ENCODE peak calls at places on chromosomes 5 and 9, in six cellular contexts. One of them, this sample, is unnamed.

GRCh38 chr9:94941211-94941875 is 214.8 kb downstream of the AOPEP start:
- DNase-seq in K562: no peak
- DNase-seq in CD8-positive, alpha-beta memory T cell: no peak
- DNase-seq in heart left ventricle: no peak
- DNase-seq in mesendoderm: no peak
- DNase-seq in GM23248: peak; percentile 18
- DNase-seq in this sample: no peak

GRCh38 chr5:134541736-134542376 is 16.4 kb downstream of the JADE2 start:
- DNase-seq in K562: peak; percentile 58
- DNase-seq in CD8-positive, alpha-beta memory T cell: peak; percentile 14
- DNase-seq in heart left ventricle: peak; percentile 66
- DNase-seq in mesendoderm: peak; percentile 85
- DNase-seq in GM23248: peak; percentile 46
- DNase-seq in this sample: no peak

GRCh38 chr9:113535756-113536155 is 72.2 kb downstream of the RGS3 start:
- DNase-seq in K562: no peak
- DNase-seq in CD8-positive, alpha-beta memory T cell: no peak
- DNase-seq in heart left ventricle: no peak
- DNase-seq in mesendoderm: no peak
- DNase-seq in GM23248: no peak
- DNase-seq in this sample: no peak

GRCh38 chr9:125446581-125447094 is 185.0 kb downstream of the GAPVD1 start:
- DNase-seq in K562: no peak
- DNase-seq in CD8-positive, alpha-beta memory T cell: no peak
- DNase-seq in heart left ventricle: no peak
- DNase-seq in mesendoderm: peak; percentile 28
- DNase-seq in GM23248: no peak
- DNase-seq in this sample: no peak

GRCh38 chr5:1495525-1495897 is 28.2 kb downstream of the LPCAT1 start:
- DNase-seq in K562: no peak
- DNase-seq in CD8-positive, alpha-beta memory T cell: no peak
- DNase-seq in heart left ventricle: no peak
- DNase-seq in mesendoderm: no peak
- DNase-seq in GM23248: no peak
- DNase-seq in this sample: no peak

GRCh38 chr9:5188060-5188707 is 2.7 kb upstream of the INSL6 start:
- DNase-seq in K562: no peak
- DNase-seq in CD8-positive, alpha-beta memory T cell: no peak
- DNase-seq in heart left ventricle: no peak
- DNase-seq in mesendoderm: no peak
- DNase-seq in GM23248: no peak
- DNase-seq in this sample: no peak

GRCh38 chr5:179793470-179794139 is at the start of gene LTC4S:
- DNase-seq in K562: no peak
- DNase-seq in CD8-positive, alpha-beta memory T cell: peak; percentile 80
- DNase-seq in heart left ventricle: peak; percentile 93
- DNase-seq in mesendoderm: no peak
- DNase-seq in GM23248: peak; percentile 64
- DNase-seq in this sample: no peak

GRCh38 chr5:10518352-10518751 is 45.5 kb upstream of the ANKRD33B start:
- DNase-seq in K562: no peak
- DNase-seq in CD8-positive, alpha-beta memory T cell: no peak
- DNase-seq in heart left ventricle: no peak
- DNase-seq in mesendoderm: no peak
- DNase-seq in GM23248: peak; percentile 62
- DNase-seq in this sample: no peak

GRCh38 chr5:31194458-31194808 is 947 bp downstream of the CDH6 start:
- DNase-seq in K562: no peak
- DNase-seq in CD8-positive, alpha-beta memory T cell: no peak
- DNase-seq in heart left ventricle: no peak
- DNase-seq in mesendoderm: no peak
- DNase-seq in GM23248: peak; percentile 47
- DNase-seq in this sample: no peak

GRCh38 chr5:5490774-5491347 is 68.4 kb downstream of the ICE1 start:
- DNase-seq in K562: no peak
- DNase-seq in CD8-positive, alpha-beta memory T cell: no peak
- DNase-seq in heart left ventricle: no peak
- DNase-seq in mesendoderm: no peak
- DNase-seq in GM23248: no peak
- DNase-seq in this sample: no peak

GRCh38 chr5:7755958-7756357 is 95.0 kb downstream of the CFAP90 start:
- DNase-seq in K562: no peak
- DNase-seq in CD8-positive, alpha-beta memory T cell: no peak
- DNase-seq in heart left ventricle: no peak
- DNase-seq in mesendoderm: peak; percentile 52
- DNase-seq in GM23248: no peak
- DNase-seq in this sample: no peak

GRCh38 chr5:146890073-146890472 is 11.5 kb upstream of the PPP2R2B start:
- DNase-seq in K562: no peak
- DNase-seq in CD8-positive, alpha-beta memory T cell: no peak
- DNase-seq in heart left ventricle: no peak
- DNase-seq in mesendoderm: no peak
- DNase-seq in GM23248: no peak
- DNase-seq in this sample: no peak

GRCh38 chr5:140295414-140295813 is 7.5 kb downstream of the PFDN1 start:
- DNase-seq in K562: no peak
- DNase-seq in CD8-positive, alpha-beta memory T cell: no peak
- DNase-seq in heart left ventricle: peak; percentile 71
- DNase-seq in mesendoderm: peak; percentile 57
- DNase-seq in GM23248: peak; percentile 93
- DNase-seq in this sample: no peak

GRCh38 chr5:61273279-61273678 is 58.8 kb upstream of the ZSWIM6 start:
- DNase-seq in K562: no peak
- DNase-seq in CD8-positive, alpha-beta memory T cell: no peak
- DNase-seq in heart left ventricle: no peak
- DNase-seq in mesendoderm: peak; percentile 65
- DNase-seq in GM23248: no peak
- DNase-seq in this sample: no peak

GRCh38 chr5:75931175-75931574 is 152.0 kb upstream of the SV2C start:
- DNase-seq in K562: no peak
- DNase-seq in CD8-positive, alpha-beta memory T cell: no peak
- DNase-seq in heart left ventricle: no peak
- DNase-seq in mesendoderm: no peak
- DNase-seq in GM23248: no peak
- DNase-seq in this sample: no peak

GRCh38 chr9:122056484-122056883 is 36.6 kb downstream of the TTLL11 start:
- DNase-seq in K562: peak; percentile 62
- DNase-seq in CD8-positive, alpha-beta memory T cell: no peak
- DNase-seq in heart left ventricle: no peak
- DNase-seq in mesendoderm: peak; percentile 69
- DNase-seq in GM23248: peak; percentile 37
- DNase-seq in this sample: no peak

GRCh38 chr9:89036862-89037261 is 45.6 kb downstream of the S1PR3 start:
- DNase-seq in K562: no peak
- DNase-seq in CD8-positive, alpha-beta memory T cell: no peak
- DNase-seq in heart left ventricle: no peak
- DNase-seq in mesendoderm: no peak
- DNase-seq in GM23248: no peak
- DNase-seq in this sample: no peak

GRCh38 chr5:78605611-78606010 is 43.0 kb downstream of the LHFPL2 start:
- DNase-seq in K562: no peak
- DNase-seq in CD8-positive, alpha-beta memory T cell: no peak
- DNase-seq in heart left ventricle: no peak
- DNase-seq in mesendoderm: no peak
- DNase-seq in GM23248: peak; percentile 55
- DNase-seq in this sample: no peak
- H3K36me3 ChIP-seq in K562: no peaks in the 10 kb centered on the region
- H3K36me3 ChIP-seq in CD8-positive, alpha-beta memory T cell: no peaks in the 10 kb centered on the region
- H3K36me3 ChIP-seq in heart left ventricle: no peaks in the 10 kb centered on the region
- H3K36me3 ChIP-seq in mesendoderm: no peaks in the 10 kb centered on the region
- H3K36me3 ChIP-seq in GM23248: no peaks in the 10 kb centered on the region
- H3K36me3 ChIP-seq in this sample: no peaks in the 10 kb centered on the region

GRCh38 chr5:110306650-110307049 is 419.8 kb downstream of the TMEM232 start:
- DNase-seq in K562: no peak
- DNase-seq in CD8-positive, alpha-beta memory T cell: no peak
- DNase-seq in heart left ventricle: no peak
- DNase-seq in mesendoderm: no peak
- DNase-seq in GM23248: no peak
- DNase-seq in this sample: no peak
- H3K4me1 ChIP-seq in K562: no peaks in the 10 kb centered on the region
- H3K4me1 ChIP-seq in CD8-positive, alpha-beta memory T cell: no peaks in the 10 kb centered on the region
- H3K4me1 ChIP-seq in heart left ventricle: no peaks in the 10 kb centered on the region
- H3K4me1 ChIP-seq in mesendoderm: no peaks in the 10 kb centered on the region
- H3K4me1 ChIP-seq in GM23248: no peaks in the 10 kb centered on the region
- H3K4me1 ChIP-seq in this sample: no peaks in the 10 kb centered on the region

DNA sequence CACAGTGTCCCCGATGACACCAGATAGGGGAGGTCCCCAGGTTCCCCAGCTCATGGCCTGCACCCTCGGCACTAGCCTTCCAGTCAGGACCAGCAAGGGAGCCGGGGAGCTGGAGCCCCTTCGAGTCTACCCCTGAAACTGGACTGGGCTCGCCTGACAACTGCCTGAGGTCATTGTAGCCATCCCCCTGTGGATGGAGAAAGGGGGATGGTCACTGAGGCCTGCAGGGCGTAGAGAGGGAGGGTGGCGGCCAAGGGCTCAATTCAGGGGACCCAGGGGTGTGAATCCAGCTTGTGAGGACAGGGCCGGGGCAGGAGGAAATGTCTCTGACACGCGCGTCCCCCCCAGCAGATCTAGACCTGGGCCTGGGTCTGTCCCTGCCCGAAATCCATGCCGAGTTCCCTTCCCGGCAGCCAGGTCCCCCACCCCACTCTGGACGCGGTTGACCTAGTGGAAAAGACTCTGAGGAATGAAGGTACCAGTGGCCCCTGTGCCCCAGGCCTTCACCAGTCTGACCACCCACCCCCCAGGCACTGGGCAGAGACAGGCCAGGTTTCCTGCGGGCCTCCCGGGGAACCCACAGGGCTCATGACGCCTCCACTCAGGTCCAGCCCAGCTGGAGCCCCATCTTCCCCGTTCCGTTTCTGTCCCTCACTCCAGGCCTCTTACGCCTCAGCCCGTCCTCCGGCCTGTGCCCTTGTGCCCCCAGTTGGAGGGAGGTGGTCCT is 775 bp downstream of the SLC34A3 start:
- DNase-seq in K562: no peak
- DNase-seq in CD8-positive, alpha-beta memory T cell: no peak
- DNase-seq in heart left ventricle: no peak
- DNase-seq in mesendoderm: no peak
- DNase-seq in GM23248: no peak
- DNase-seq in this sample: no peak
- H3K27me3 ChIP-seq in K562: no peaks in the 10 kb centered on the region
- H3K27me3 ChIP-seq in CD8-positive, alpha-beta memory T cell: no peaks in the 10 kb centered on the region
- H3K27me3 ChIP-seq in heart left ventricle: peaks cover 56% of the 10 kb centered on the region
- H3K27me3 ChIP-seq in mesendoderm: no peaks in the 10 kb centered on the region
- H3K27me3 ChIP-seq in GM23248: no peaks in the 10 kb centered on the region
- H3K27me3 ChIP-seq in this sample: no peaks in the 10 kb centered on the region

GRCh38 chr5:150446103-150446502 is 3.4 kb downstream of the RPS14 start:
- DNase-seq in K562: no peak
- DNase-seq in CD8-positive, alpha-beta memory T cell: no peak
- DNase-seq in heart left ventricle: no peak
- DNase-seq in mesendoderm: no peak
- DNase-seq in GM23248: no peak
- DNase-seq in this sample: no peak

GRCh38 chr5:150448353-150448752 is 1.2 kb downstream of the RPS14 start:
- DNase-seq in K562: no peak
- DNase-seq in CD8-positive, alpha-beta memory T cell: no peak
- DNase-seq in heart left ventricle: no peak
- DNase-seq in mesendoderm: peak; percentile 51
- DNase-seq in GM23248: peak; percentile 24
- DNase-seq in this sample: no peak

GRCh38 chr5:150447188-150447587 is 2.4 kb downstream of the RPS14 start:
- DNase-seq in K562: no peak
- DNase-seq in CD8-positive, alpha-beta memory T cell: no peak
- DNase-seq in heart left ventricle: no peak
- DNase-seq in mesendoderm: no peak
- DNase-seq in GM23248: no peak
- DNase-seq in this sample: no peak

GRCh38 chr5:150444770-150445169 is 4.8 kb downstream of the RPS14 start:
- DNase-seq in K562: no peak
- DNase-seq in CD8-positive, alpha-beta memory T cell: no peak
- DNase-seq in heart left ventricle: no peak
- DNase-seq in mesendoderm: no peak
- DNase-seq in GM23248: no peak
- DNase-seq in this sample: no peak

GRCh38 chr5:150446583-150446982 is 3.0 kb downstream of the RPS14 start:
- DNase-seq in K562: no peak
- DNase-seq in CD8-positive, alpha-beta memory T cell: no peak
- DNase-seq in heart left ventricle: no peak
- DNase-seq in mesendoderm: no peak
- DNase-seq in GM23248: no peak
- DNase-seq in this sample: no peak
- H3K36me3 ChIP-seq in K562: peaks cover 65% of the 10 kb centered on the region
- H3K36me3 ChIP-seq in CD8-positive, alpha-beta memory T cell: peaks cover 47% of the 10 kb centered on the region
- H3K36me3 ChIP-seq in heart left ventricle: peaks cover 50% of the 10 kb centered on the region
- H3K36me3 ChIP-seq in mesendoderm: peaks cover 30% of the 10 kb centered on the region
- H3K36me3 ChIP-seq in GM23248: peaks cover 50% of the 10 kb centered on the region
- H3K36me3 ChIP-seq in this sample: peaks cover 47% of the 10 kb centered on the region

DNA sequence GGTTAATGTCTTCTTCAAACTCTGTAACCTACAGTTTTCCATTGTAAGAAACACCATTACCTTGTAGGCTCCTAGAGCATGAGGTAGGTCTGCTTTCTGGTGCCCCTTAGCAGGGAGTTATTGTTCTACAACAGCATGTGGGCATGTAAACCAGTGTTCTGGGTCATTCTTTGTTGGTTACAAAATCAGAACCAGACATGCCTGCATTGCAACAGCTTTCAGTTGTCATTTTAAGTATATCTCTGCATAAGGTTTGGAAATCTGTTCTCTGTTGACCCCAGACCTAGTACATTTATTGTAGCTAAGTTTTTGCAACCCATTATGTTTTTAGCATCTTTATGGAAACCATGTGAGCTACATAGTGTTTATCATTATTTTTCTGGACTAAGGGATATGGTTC is 10.9 kb downstream of the RGMB start:
- DNase-seq in K562: no peak
- DNase-seq in CD8-positive, alpha-beta memory T cell: no peak
- DNase-seq in heart left ventricle: no peak
- DNase-seq in mesendoderm: no peak
- DNase-seq in GM23248: peak; percentile 23
- DNase-seq in this sample: no peak
- H3K4me1 ChIP-seq in K562: no peaks in the 10 kb centered on the region
- H3K4me1 ChIP-seq in CD8-positive, alpha-beta memory T cell: no peaks in the 10 kb centered on the region
- H3K4me1 ChIP-seq in heart left ventricle: peaks cover 49% of the 10 kb centered on the region
- H3K4me1 ChIP-seq in mesendoderm: peaks cover 5% of the 10 kb centered on the region
- H3K4me1 ChIP-seq in GM23248: peaks cover 93% of the 10 kb centered on the region
- H3K4me1 ChIP-seq in this sample: peaks cover 1% of the 10 kb centered on the region

DNA sequence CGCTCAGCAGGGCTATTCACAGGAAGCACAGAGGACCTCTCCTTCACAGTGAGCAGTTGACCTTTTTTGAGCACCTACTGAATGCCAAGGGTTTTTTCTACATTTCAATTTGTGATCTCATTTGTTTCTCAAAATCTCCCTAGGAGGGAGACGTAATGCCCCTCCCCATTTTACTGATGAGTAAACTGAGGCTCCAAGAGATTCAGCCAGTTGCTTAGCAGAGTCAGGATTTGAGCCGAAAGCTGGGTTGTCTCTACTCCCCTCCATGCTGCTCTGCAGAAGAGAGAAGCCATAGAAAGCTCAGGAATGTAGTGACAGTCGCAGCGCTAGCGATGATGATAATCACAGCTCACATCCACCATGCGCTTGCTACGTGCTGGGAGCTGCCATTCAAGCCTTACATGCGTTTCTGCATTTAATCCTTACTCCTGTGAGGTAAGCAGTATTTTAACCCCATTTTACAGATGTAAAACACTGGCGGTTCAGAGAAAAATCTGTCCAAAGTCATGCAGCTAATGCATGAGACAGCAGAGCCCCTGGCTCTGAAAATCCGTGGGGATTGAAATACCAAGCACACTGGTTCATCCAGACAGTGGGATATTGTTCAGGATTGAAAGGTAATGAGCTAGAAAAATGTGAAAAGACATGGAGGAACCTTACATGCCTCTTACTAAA is 33.8 kb downstream of the ERGIC1 start:
- DNase-seq in K562: no peak
- DNase-seq in CD8-positive, alpha-beta memory T cell: no peak
- DNase-seq in heart left ventricle: no peak
- DNase-seq in mesendoderm: no peak
- DNase-seq in GM23248: peak; percentile 38
- DNase-seq in this sample: no peak
- H3K27me3 ChIP-seq in K562: no peaks in the 10 kb centered on the region
- H3K27me3 ChIP-seq in CD8-positive, alpha-beta memory T cell: no peaks in the 10 kb centered on the region
- H3K27me3 ChIP-seq in heart left ventricle: no peaks in the 10 kb centered on the region
- H3K27me3 ChIP-seq in mesendoderm: no peaks in the 10 kb centered on the region
- H3K27me3 ChIP-seq in GM23248: no peaks in the 10 kb centered on the region
- H3K27me3 ChIP-seq in this sample: no peaks in the 10 kb centered on the region

This sample was measured in iPS DF 6.9.